ENCODE peak calls at places on chromosomes 6 and 20, in nine cellular contexts. W is DMS 273 treated with DMSO at 0.1 percent for 48 hours; E is adrenal gland; L is stimulated activated naive B cell treated with anti-CD40 and anti-IgM and Interleukin-4, amounts not matched to agents 10 μg/mL and 1 μg/mL and 100 μg/mL, for 72 hours; S is SHP77; U is left ventricle myocardium superior; K is brain microvascular endothelial cell; D is RWPE1; P is stimulated activated CD8-positive, alpha-beta memory T cell treated with anti-CD3 and anti-CD28 coated beads, Interleukin-4, amount 100 ng/mL, for 24 hours. A is an unnamed sample.

GRCh38 chr6:121436966-121437756 is 1.7 kb downstream of the GJA1 start:
- DNase-seq in W (no peak), E (peak; percentile 62), L (no peak), S (no peak), U (peak; percentile 55), K (peak; percentile 48), D (peak; percentile 42), P (peak; percentile 3), A (no peak)

GRCh38 chr6:158086054-158086705 is 81.9 kb downstream of the SERAC1 start:
- DNase-seq in W (no peak), E (no peak), L (peak; percentile 21), S (no peak), U (no peak), K (peak; percentile 58), D (no peak), P (no peak), A (peak; percentile 39)

GRCh38 chr6:11929451-11929850 is 82.7 kb upstream of the HIVEP1 start:
- DNase-seq in W (no peak), E (no peak), L (no peak), S (no peak), U (no peak), K (no peak), D (no peak), P (no peak), A (no peak)

GRCh38 chr20:22800161-22800560 is 215.8 kb upstream of the FOXA2 start:
- DNase-seq in W (no peak), E (no peak), L (no peak), S (no peak), U (no peak), K (no peak), D (no peak), P (no peak), A (no peak)

GRCh38 chr6:157244175-157244574 is 79.1 kb downstream of the TMEM242 start:
- DNase-seq in W (no peak), E (peak; percentile 51), L (no peak), S (no peak), U (no peak), K (peak; percentile 24), D (no peak), P (no peak), A (no peak)

GRCh38 chr6:46473866-46474265 is 17.4 kb downstream of the RCAN2 start:
- DNase-seq in W (no peak), E (no peak), L (no peak), S (no peak), U (no peak), K (peak; percentile 35), D (no peak), P (no peak), A (no peak)

GRCh38 chr6:14375940-14376339 is 258.4 kb downstream of the CD83 start:
- DNase-seq in W (no peak), E (no peak), L (no peak), S (no peak), U (no peak), K (no peak), D (no peak), P (no peak), A (no peak)

GRCh38 chr6:31157543-31158139 is at the start of gene CCHCR1:
- DNase-seq in W (no peak), E (no peak), L (no peak), S (no peak), U (no peak), K (no peak), D (no peak), P (no peak), A (no peak)

GRCh38 chr6:122008105-122009100 is 391.0 kb upstream of the HSF2 start:
- DNase-seq in W (no peak), E (no peak), L (no peak), S (no peak), U (peak; percentile 50), K (peak; percentile 48), D (no peak), P (no peak), A (no peak)

GRCh38 chr6:48701572-48701971 is 590.6 kb upstream of the PTCHD4 start:
- DNase-seq in W (no peak), E (no peak), L (no peak), S (no peak), U (no peak), K (no peak), D (no peak), P (no peak), A (no peak)

GRCh38 chr6:13355043-13355945 is 27.0 kb upstream of the TBC1D7 start:
- DNase-seq in W (peak; percentile 9), E (no peak), L (no peak), S (no peak), U (no peak), K (peak; percentile 94), D (peak; percentile 78), P (no peak), A (no peak)

GRCh38 chr20:2922957-2923356 is 49.7 kb downstream of the PTPRA start:
- DNase-seq in W (no peak), E (no peak), L (no peak), S (no peak), U (no peak), K (no peak), D (no peak), P (no peak), A (no peak)

A was measured in GM20000.